ENCODE peak calls at places on chromosomes 11 and 22, in nine cellular contexts. N is OCI-LY7, I is RWPE1, R is ovary, K is WERI-Rb-1, Q is left lung, A is A549, D is SK-N-SH, W is heart left ventricle. U is an unnamed sample.

GRCh38 chr11:101011881-101012280 is 117.7 kb downstream of the PGR start:
- DNase-seq in N (no peak), I (no peak), R (no peak), K (no peak), Q (no peak), A (no peak), D (no peak), W (no peak), U (no peak)

GRCh38 chr11:120137187-120137610 is 714 bp downstream of the TRIM29 start:
- DNase-seq in N (no peak), I (no peak), R (no peak), K (no peak), Q (no peak), A (no peak), D (peak; percentile 5), W (no peak), U (peak; percentile 39)

GRCh38 chr11:19890308-19890707 is 177.7 kb downstream of the NAV2 start:
- DNase-seq in N (no peak), I (peak; percentile 27), R (no peak), K (no peak), Q (no peak), A (peak; percentile 8), D (no peak), W (no peak), U (no peak)

GRCh38 chr11:130711193-130711592 is 205.1 kb downstream of the SNX19 start:
- DNase-seq in N (no peak), I (no peak), R (no peak), K (no peak), Q (no peak), A (no peak), D (no peak), W (no peak), U (no peak)

GRCh38 chr22:33401291-33401690 is 343.1 kb upstream of the SYN3 start:
- DNase-seq in N (no peak), I (no peak), R (no peak), K (no peak), Q (no peak), A (peak; percentile 10), D (no peak), W (no peak), U (no peak)

GRCh38 chr11:43576834-43577521 is 103.6 kb upstream of the HSD17B12 start:
- DNase-seq in N (no peak), I (peak; percentile 67), R (peak; percentile 36), K (peak; percentile 42), Q (no peak), A (peak; percentile 62), D (peak; percentile 71), W (peak; percentile 66), U (no peak)

GRCh38 chr11:30710216-30710615 is 124.1 kb upstream of the MPPED2 start:
- DNase-seq in N (no peak), I (no peak), R (no peak), K (no peak), Q (no peak), A (no peak), D (no peak), W (no peak), U (no peak)

GRCh38 chr11:125005491-125005890 is 51.5 kb downstream of the CCDC15 start:
- DNase-seq in N (peak; percentile 9), I (no peak), R (no peak), K (no peak), Q (no peak), A (no peak), D (no peak), W (no peak), U (no peak)

GRCh38 chr22:24244144-24244787 is 616 bp downstream of the GGT5 start:
- DNase-seq in N (peak; percentile 30), I (no peak), R (peak; percentile 54), K (peak; percentile 26), Q (no peak), A (no peak), D (peak; percentile 84), W (peak; percentile 43), U (no peak)

GRCh38 chr11:72445423-72445822 is 11.1 kb upstream of the CLPB start:
- DNase-seq in N (no peak), I (no peak), R (no peak), K (no peak), Q (no peak), A (no peak), D (no peak), W (no peak), U (no peak)

GRCh38 chr11:125093502-125093901 is 17.9 kb downstream of the TMEM218 start:
- DNase-seq in N (no peak), I (no peak), R (no peak), K (no peak), Q (no peak), A (no peak), D (no peak), W (no peak), U (no peak)

GRCh38 chr22:40176921-40177737 is 596 bp upstream of the TNRC6B start:
- DNase-seq in N (peak; percentile 68), I (no peak), R (peak; percentile 43), K (peak; percentile 65), Q (peak; percentile 47), A (peak; percentile 49), D (no peak), W (no peak), U (peak; percentile 37)

GRCh38 chr11:112588252-112588668 is 327.6 kb upstream of the PLET1 start:
- DNase-seq in N (peak; percentile 68), I (peak; percentile 78), R (peak; percentile 62), K (peak; percentile 74), Q (peak; percentile 42), A (peak; percentile 69), D (peak; percentile 69), W (peak; percentile 76), U (peak; percentile 78)

GRCh38 chr11:278001-278951 is at the start of gene NLRP6:
- DNase-seq in N (no peak), I (no peak), R (no peak), K (no peak), Q (no peak), A (no peak), D (peak; percentile 36), W (no peak), U (peak; percentile 17)

GRCh38 chr11:73186294-73186850 is 31.7 kb upstream of the P2RY2 start:
- DNase-seq in N (no peak), I (peak; percentile 75), R (no peak), K (no peak), Q (no peak), A (peak; percentile 29), D (no peak), W (no peak), U (no peak)

GRCh38 chr22:30408388-30409101 is 11.7 kb downstream of the SEC14L2 start:
- DNase-seq in N (no peak), I (no peak), R (no peak), K (no peak), Q (no peak), A (no peak), D (no peak), W (no peak), U (no peak)

GRCh38 chr11:68338041-68338800 is 25.8 kb downstream of the LRP5 start:
- DNase-seq in N (no peak), I (peak; percentile 69), R (no peak), K (no peak), Q (no peak), A (peak; percentile 31), D (no peak), W (peak; percentile 67), U (no peak)

GRCh38 chr11:64028398-64029115 is 7.2 kb upstream of the FLRT1 start:
- DNase-seq in N (peak; percentile 24), I (no peak), R (no peak), K (peak; percentile 72), Q (no peak), A (no peak), D (peak; percentile 81), W (no peak), U (no peak)

GRCh38 chr11:34030386-34030785 is 21.1 kb upstream of the CAPRIN1 start:
- DNase-seq in N (no peak), I (peak; percentile 76), R (no peak), K (no peak), Q (no peak), A (no peak), D (no peak), W (no peak), U (no peak)

GRCh38 chr11:34028407-34028804 is 23.1 kb upstream of the CAPRIN1 start:
- DNase-seq in N (no peak), I (no peak), R (no peak), K (no peak), Q (no peak), A (no peak), D (no peak), W (peak; percentile 36), U (no peak)

GRCh38 chr11:34027516-34028406 is 23.8 kb upstream of the CAPRIN1 start:
- DNase-seq in N (no peak), I (no peak), R (no peak), K (no peak), Q (no peak), A (peak; percentile 35), D (no peak), W (no peak), U (no peak)

GRCh38 chr11:34026432-34026831 is 25.1 kb upstream of the CAPRIN1 start:
- DNase-seq in N (no peak), I (no peak), R (no peak), K (no peak), Q (no peak), A (no peak), D (no peak), W (no peak), U (no peak)

GRCh38 chr11:34029176-34029575 is 22.4 kb upstream of the CAPRIN1 start:
- DNase-seq in N (no peak), I (no peak), R (no peak), K (no peak), Q (no peak), A (no peak), D (no peak), W (no peak), U (no peak)
- H3K27ac ChIP-seq in N (no peak overlapping the region), I (peak overlapping the region; percentile 43), R (no peak overlapping the region), K (no peak overlapping the region), Q (no peak overlapping the region), A (no peak overlapping the region), D (no peak overlapping the region), W (no peak overlapping the region), U (no peak overlapping the region)

GRCh38 chr11:47533690-47534135 is 19.2 kb downstream of the CELF1 start:
- DNase-seq in N (no peak), I (no peak), R (no peak), K (no peak), Q (no peak), A (no peak), D (no peak), W (no peak), U (no peak)
- H3K27ac ChIP-seq in N (no peak overlapping the region), I (peak overlapping the region; percentile 46), R (no peak overlapping the region), K (no peak overlapping the region), Q (no peak overlapping the region), A (no peak overlapping the region), D (peak overlapping the region; percentile 78), W (no peak overlapping the region), U (peak overlapping the region; percentile 93)

DNA sequence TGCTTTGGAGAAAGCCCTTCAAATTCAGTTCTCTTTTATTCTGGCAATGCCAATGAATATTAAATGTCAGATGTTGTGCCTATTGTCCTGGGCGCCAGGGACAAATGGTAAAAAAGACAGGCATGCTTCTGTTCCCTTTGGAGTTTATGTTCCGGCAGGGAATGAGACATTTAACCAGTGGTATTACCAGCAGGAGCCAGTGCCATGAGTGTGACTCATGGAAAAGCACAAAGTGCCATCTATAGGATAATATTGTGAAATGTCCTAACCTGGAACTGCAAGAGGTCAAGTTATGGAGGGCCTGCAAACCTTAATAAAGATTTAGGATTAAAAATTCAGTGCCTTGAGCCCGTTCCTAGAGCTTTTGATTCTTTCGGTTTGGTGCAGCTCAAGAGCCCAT is 39.5 kb downstream of the REXO2 start:
- DNase-seq in N (no peak), I (peak; percentile 33), R (no peak), K (no peak), Q (no peak), A (no peak), D (no peak), W (no peak), U (no peak)
- H3K27ac ChIP-seq in N (no peak overlapping the region), I (no peak overlapping the region), R (no peak overlapping the region), K (no peak overlapping the region), Q (no peak overlapping the region), A (no peak overlapping the region), D (no peak overlapping the region), W (no peak overlapping the region), U (no peak overlapping the region)

GRCh38 chr11:44988981-44989635 is 38.4 kb upstream of the TP53I11 start:
- DNase-seq in N (no peak), I (no peak), R (no peak), K (no peak), Q (no peak), A (no peak), D (no peak), W (no peak), U (no peak)
- H3K27ac ChIP-seq in N (no peak overlapping the region), I (peak overlapping the region; percentile 77), R (no peak overlapping the region), K (no peak overlapping the region), Q (no peak overlapping the region), A (no peak overlapping the region), D (no peak overlapping the region), W (peak overlapping the region; percentile 22), U (no peak overlapping the region)

U was measured in dorsolateral prefrontal cortex.